ENCODE peak calls at places on chromosomes 6 and 20, in ten cellular contexts. S, C, P, J, D, G, U, I, M and V are unnamed samples.

GRCh38 chr6:95364016-95364604 is 213.2 kb upstream of the MANEA start:
- DNase-seq in C (no peak), M (no peak), G (no peak), J (no peak), U (no peak), S (no peak), D (no peak), P (peak; percentile 8), I (no peak), V (peak; percentile 1)

GRCh38 chr6:37546141-37546871 is 46.6 kb upstream of the CCDC167 start:
- DNase-seq in S (no peak), U (no peak), I (no peak), M (no peak), C (no peak), G (no peak), J (no peak), D (peak; percentile 29), P (no peak), V (no peak)

GRCh38 chr20:34538671-34539123 is 19.8 kb upstream of the MAP1LC3A start:
- DNase-seq in D (peak; percentile 84), U (no peak), G (peak; percentile 45), C (peak; percentile 60), J (peak; percentile 55), P (no peak), S (no peak), M (no peak), I (no peak), V (peak; percentile 44)

GRCh38 chr6:21992178-21992967 is 304.5 kb downstream of the PRL start:
- DNase-seq in M (no peak), G (no peak), C (no peak), J (no peak), I (no peak), U (no peak), D (no peak), P (no peak), S (no peak), V (no peak)

GRCh38 chr20:24783631-24784492 is 165.2 kb upstream of the CST7 start:
- DNase-seq in S (no peak), U (no peak), D (no peak), G (no peak), C (peak; percentile 30), M (peak; percentile 41), I (peak; percentile 30), J (peak; percentile 38), P (no peak), V (peak; percentile 44)

GRCh38 chr6:56381852-56382251 is 134.5 kb upstream of the COL21A1 start:
- DNase-seq in J (no peak), I (no peak), C (no peak), U (no peak), M (no peak), P (no peak), D (no peak), S (no peak), G (no peak), V (no peak)

GRCh38 chr20:32603046-32603726 is 18.1 kb upstream of the NOL4L start:
- DNase-seq in M (no peak), P (no peak), U (no peak), G (no peak), S (no peak), C (no peak), D (no peak), J (peak; percentile 28), I (no peak), V (peak; percentile 70)

GRCh38 chr6:164827537-164827936 is 481.9 kb downstream of the C6orf118 start:
- DNase-seq in D (no peak), M (no peak), I (no peak), C (no peak), J (no peak), S (no peak), G (no peak), U (no peak), P (no peak), V (no peak)

GRCh38 chr20:25315418-25316210 is 67.7 kb downstream of the PYGB start:
- DNase-seq in M (no peak), P (no peak), G (no peak), I (peak; percentile 50), J (peak; percentile 5), U (no peak), D (no peak), S (no peak), C (peak; percentile 17), V (no peak)

GRCh38 chr6:150334790-150335783 is 33.7 kb upstream of the IYD start:
- DNase-seq in J (peak; percentile 44), G (peak; percentile 65), I (no peak), P (peak; percentile 80), C (no peak), S (no peak), M (peak; percentile 15), D (peak; percentile 69), U (peak; percentile 33), V (peak; percentile 25)

GRCh38 chr6:87742106-87742505 is 40.1 kb upstream of the AKIRIN2 start:
- DNase-seq in U (no peak), S (no peak), G (no peak), J (peak; percentile 31), D (no peak), I (no peak), P (no peak), M (no peak), C (no peak), V (no peak)

GRCh38 chr20:3667434-3668037 is 4.3 kb upstream of the GFRA4 start:
- DNase-seq in I (no peak), S (no peak), G (no peak), D (no peak), M (no peak), C (no peak), J (no peak), U (no peak), P (no peak), V (no peak)

GRCh38 chr6:82842721-82843120 is 222.9 kb downstream of the UBE3D start:
- DNase-seq in I (no peak), C (no peak), S (no peak), U (no peak), D (no peak), G (no peak), M (no peak), P (no peak), J (no peak), V (no peak)

GRCh38 chr6:159701413-159701999 is 8.5 kb upstream of the SOD2 start:
- DNase-seq in I (no peak), J (no peak), M (no peak), D (no peak), C (no peak), S (no peak), G (peak; percentile 42), U (no peak), P (no peak), V (no peak)

GRCh38 chr20:49278817-49279676 is 1.2 kb upstream of the ZNFX1 start:
- DNase-seq in S (no peak), M (no peak), P (no peak), C (no peak), D (peak; percentile 46), G (no peak), U (no peak), J (peak; percentile 27), I (peak; percentile 66), V (no peak)
- TF ChIP-seq POLR2AphosphoS5 in S (peak; percentile 11), M (no peak), P (peak; percentile 19), C (no peak), D (no peak), G (no peak), U (no peak), J (no peak), I (no peak), V (no peak)

DNA sequence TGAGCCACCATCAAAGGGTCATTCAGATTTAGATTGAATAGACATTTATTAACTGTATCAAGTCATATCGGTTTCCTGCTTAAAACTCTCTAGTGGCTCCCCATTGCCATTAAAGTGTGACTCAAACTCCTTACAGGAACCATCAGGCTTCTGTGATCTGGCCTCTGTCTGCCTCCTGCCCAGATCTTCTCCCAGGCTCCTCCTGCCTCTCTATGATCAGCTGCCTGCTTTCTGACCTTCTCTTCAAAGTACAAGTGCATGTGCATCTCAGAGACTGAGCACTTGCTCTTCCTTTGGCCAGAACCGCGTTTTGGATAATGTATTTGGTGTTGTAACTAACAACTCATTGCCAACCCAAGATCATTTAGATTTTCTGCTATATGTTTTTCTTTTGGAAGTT is 52.7 kb downstream of the IL20RA start:
- DNase-seq in G (no peak), J (no peak), U (no peak), I (no peak), S (no peak), C (no peak), D (no peak), M (no peak), P (no peak), V (no peak)
- TF ChIP-seq POLR2A in G (no peak), J (no peak), U (no peak), I (no peak), S (no peak), C (no peak), D (no peak), M (no peak), P (no peak), V (no peak)

DNA sequence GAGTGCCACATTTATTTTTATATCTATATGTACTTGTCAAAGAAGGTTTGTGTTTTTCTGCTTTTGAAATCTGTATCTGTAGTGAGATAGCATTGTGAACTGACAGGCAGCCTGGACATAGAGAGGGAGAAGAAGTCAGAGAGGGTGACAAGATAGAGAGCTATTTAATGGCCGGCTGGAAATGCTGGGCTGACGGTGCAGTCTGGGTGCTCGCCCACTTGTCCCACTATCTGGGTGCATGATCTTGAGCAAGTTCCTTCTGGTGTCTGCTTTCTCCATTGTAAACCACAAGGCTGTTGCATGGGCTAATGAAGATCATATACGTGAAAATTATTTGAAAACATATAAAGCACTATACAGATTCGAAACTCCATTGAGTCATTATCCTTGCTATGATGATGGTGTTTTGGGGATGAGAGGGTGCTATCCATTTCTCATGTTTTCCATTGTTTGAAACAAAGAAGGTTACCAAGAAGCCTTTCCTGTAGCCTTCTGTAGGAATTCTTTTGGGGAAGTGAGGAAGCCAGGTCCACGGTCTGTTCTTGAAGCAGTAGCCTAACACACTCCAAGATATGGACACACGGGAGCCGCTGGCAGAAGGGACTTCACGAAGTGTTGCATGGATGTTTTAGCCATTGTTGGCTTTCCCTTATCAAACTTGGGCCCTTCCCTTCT is 18.4 kb downstream of the CD83 start:
- DNase-seq in D (no peak), I (no peak), M (no peak), U (no peak), J (no peak), G (no peak), P (no peak), C (no peak), S (no peak), V (no peak)
- TF ChIP-seq POLR2AphosphoS5 in D (no peak), I (no peak), M (no peak), U (no peak), J (no peak), G (no peak), P (no peak), C (no peak), S (no peak), V (no peak)

DNA sequence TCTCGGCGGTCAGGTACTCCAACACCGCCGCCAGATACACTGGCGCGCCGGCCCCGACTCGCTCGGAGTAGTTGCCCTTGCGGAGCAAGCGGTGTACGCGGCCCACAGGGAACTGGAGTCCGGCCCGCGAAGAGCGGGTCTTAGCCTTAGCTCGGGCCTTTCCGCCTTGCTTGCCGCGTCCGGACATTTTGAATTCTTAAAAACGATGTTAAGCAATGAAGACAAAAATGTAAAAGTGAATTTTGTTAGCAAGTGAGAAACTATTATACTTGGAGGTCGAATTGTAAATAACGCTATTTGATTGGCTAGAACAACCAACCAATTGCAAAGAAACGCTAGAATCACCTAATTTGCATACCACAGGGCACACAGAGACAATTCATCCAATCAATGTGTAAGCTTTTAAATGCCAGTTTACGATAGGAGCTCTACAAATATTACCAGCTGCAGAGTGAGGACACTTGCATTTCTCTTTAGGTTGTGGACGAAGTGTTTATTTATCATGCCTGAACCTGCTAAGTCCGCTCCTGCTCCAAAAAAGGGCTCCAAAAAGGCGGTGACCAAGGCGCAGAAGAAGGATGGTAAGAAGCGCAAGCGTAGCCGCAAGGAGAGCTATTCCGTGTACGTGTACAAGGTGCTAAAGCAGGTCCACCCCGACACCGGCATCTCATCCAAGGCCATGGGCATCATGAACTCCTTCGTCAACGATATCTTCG is 112.0 kb downstream of the HFE start:
- DNase-seq in M (no peak), U (peak; percentile 87), G (peak; percentile 98), I (peak; percentile 81), J (peak; percentile 69), C (peak; percentile 68), D (peak; percentile 67), P (peak; percentile 95), S (no peak), V (no peak)
- TF ChIP-seq POLR2A in M (peak; percentile 91), U (peak; percentile 82), G (peak; percentile 92), I (no peak), J (peak; percentile 98), C (no peak), D (peak; percentile 100), P (peak; percentile 95), S (peak; percentile 99), V (peak; percentile 96)